ENCODE peak calls at places on chromosomes 6 and 20, in eight cellular contexts. J is uterus, X is keratinocyte, H is adrenal gland, V is osteocyte, N is epithelial cell of proximal tubule, E is ascending aorta, Q is dorsolateral prefrontal cortex. M is an unnamed sample.

GRCh38 chr6:33204415-33205171 is at the start of gene HSD17B8:
- DNase-seq in E (peak), H (peak), Q (peak), X (no peak), V (peak), N (no peak), J (peak), M (peak)

GRCh38 chr6:38012573-38012972 is 193.0 kb downstream of the ZFAND3 start:
- DNase-seq in V (no peak), H (no peak), J (no peak), Q (no peak), X (no peak), N (no peak), E (no peak), M (peak)

GRCh38 chr6:42049116-42049809 is 1.1 kb upstream of the TAF8 start:
- DNase-seq in V (no peak), H (peak), X (no peak), E (no peak), J (peak), Q (no peak), N (no peak), M (peak)

GRCh38 chr6:37244430-37245310 is 12.9 kb upstream of the TBC1D22B start:
- DNase-seq in X (peak), N (peak), H (peak), V (peak), J (peak), Q (no peak), E (peak), M (no peak)

GRCh38 chr6:134577998-134578397 is 260.1 kb upstream of the SGK1 start:
- DNase-seq in Q (no peak), E (no peak), V (no peak), N (no peak), J (no peak), X (no peak), H (no peak), M (no peak)

GRCh38 chr6:8556370-8557018 is 121.1 kb upstream of the SLC35B3 start:
- DNase-seq in H (no peak), V (no peak), Q (no peak), J (no peak), X (peak), E (no peak), N (peak), M (no peak)

GRCh38 chr20:53355790-53356189 is 237.8 kb downstream of the ZNF217 start:
- DNase-seq in X (no peak), N (no peak), V (no peak), Q (no peak), E (no peak), H (no peak), J (no peak), M (no peak)

GRCh38 chr6:37013516-37014491 is 8.3 kb downstream of the FGD2 start:
- DNase-seq in E (no peak), X (no peak), H (no peak), J (no peak), V (no peak), N (no peak), Q (no peak), M (no peak)

GRCh38 chr6:90101403-90101802 is 195.2 kb downstream of the BACH2 start:
- DNase-seq in V (no peak), E (no peak), X (no peak), J (no peak), H (no peak), Q (no peak), N (no peak), M (no peak)

GRCh38 chr6:20212392-20213111 is at the start of gene MBOAT1:
- DNase-seq in V (peak), N (no peak), E (peak), H (peak), X (peak), J (peak), Q (peak), M (peak)

GRCh38 chr6:123316733-123317323 is 319.9 kb downstream of the TRDN start:
- DNase-seq in J (no peak), X (no peak), V (no peak), E (no peak), Q (no peak), N (no peak), H (no peak), M (no peak)
- TF ChIP-seq CTCF in J (no peak), X (no peak), V (peak), E (peak), Q (peak), N (no peak), H (peak), M (peak)

DNA sequence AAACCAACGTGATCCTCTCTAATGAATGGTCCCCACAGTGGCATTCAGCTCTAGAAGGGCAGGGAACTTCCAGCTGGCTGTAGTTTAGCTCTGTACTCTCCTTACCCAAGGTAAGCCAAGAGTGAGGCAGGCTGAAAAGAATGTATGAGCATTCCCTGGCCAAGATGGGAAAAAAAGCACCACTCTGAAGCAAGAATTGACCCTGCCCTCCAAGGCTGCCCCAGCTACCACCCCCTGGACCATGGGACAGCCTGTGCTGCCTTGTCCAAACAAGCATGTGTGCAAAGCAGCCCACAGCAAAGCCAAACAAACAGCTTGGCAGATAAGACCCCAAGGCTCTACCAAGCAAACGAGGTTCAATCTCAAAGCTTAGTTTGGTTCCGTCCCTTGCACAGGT is 73.9 kb downstream of the GFOD1 start:
- DNase-seq in E (peak), N (peak), V (no peak), J (no peak), X (no peak), H (no peak), Q (no peak), M (no peak)
- TF ChIP-seq CTCF in E (no peak), N (no peak), V (no peak), J (no peak), X (no peak), H (no peak), Q (no peak), M (no peak)

DNA sequence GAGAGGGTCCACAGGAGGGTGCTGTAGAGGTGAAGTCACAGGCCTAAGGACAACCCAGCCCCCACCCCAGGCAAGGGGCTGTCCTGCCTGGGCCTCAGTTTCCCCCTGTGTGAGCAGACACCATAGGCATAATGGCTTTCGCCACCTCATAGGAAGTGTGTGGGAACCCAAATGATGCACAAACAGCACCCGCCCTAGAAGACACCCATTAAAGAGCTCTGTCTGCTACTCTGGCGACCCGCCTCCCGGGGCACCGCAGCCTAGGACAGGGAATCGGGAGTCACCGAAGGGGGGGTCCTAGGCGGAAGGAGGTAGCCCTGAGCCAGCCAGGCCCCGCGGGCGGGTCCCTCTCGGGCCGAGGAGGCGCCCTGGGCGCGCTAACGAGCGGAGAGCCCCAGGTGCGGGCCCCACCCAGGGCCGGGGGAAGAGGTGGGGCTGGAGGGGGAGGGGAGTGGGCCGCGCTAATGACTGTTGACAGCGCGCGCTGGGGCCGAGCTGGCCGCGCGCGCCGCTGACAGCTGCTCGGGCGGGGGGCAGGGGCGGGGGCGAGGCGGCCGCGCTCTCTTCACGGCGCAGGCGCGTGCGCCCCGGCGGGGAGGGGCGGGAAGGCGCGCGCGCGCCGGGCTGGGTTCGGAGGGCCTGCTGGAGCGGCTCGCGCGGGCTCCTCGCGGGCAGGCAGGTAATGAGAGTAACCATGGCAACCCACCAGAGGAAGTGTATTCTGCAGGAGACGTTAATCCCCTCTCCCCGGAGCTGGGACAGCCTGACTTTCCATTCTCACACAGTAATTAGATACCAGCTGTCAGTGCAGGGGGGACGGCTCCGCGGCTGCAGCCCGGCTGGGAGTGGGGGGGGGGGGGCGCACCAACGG is 48.9 kb downstream of the NOL4L start:
- DNase-seq in H (no peak), V (no peak), J (no peak), N (no peak), Q (peak), E (no peak), X (no peak), M (peak)
- TF ChIP-seq CTCF in H (no peak), V (no peak), J (no peak), N (no peak), Q (no peak), E (no peak), X (no peak), M (no peak)

DNA sequence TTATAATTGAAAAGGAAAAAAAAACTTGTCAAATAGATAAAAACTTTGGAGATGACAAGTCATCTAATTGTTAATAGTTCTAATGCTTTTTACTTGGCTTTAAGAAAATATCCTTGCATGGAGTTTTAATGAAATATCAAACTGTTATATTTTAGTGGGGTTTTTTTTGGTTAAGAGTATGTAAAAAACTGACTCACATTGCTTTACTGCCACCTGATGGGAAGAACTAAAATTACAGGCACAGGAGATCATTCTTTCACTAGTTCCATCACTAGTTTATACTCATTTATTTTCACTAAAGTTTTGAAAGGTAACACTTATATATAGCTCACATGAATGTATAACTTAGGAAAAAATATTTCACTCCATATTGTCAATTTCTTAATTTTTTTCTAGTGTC is 309.1 kb downstream of the LMBRD1 start:
- DNase-seq in N (no peak), H (no peak), J (no peak), Q (no peak), X (no peak), V (no peak), E (no peak), M (no peak)
- TF ChIP-seq CTCF in N (no peak), H (no peak), J (no peak), Q (no peak), X (peak), V (peak), E (no peak), M (peak)

DNA sequence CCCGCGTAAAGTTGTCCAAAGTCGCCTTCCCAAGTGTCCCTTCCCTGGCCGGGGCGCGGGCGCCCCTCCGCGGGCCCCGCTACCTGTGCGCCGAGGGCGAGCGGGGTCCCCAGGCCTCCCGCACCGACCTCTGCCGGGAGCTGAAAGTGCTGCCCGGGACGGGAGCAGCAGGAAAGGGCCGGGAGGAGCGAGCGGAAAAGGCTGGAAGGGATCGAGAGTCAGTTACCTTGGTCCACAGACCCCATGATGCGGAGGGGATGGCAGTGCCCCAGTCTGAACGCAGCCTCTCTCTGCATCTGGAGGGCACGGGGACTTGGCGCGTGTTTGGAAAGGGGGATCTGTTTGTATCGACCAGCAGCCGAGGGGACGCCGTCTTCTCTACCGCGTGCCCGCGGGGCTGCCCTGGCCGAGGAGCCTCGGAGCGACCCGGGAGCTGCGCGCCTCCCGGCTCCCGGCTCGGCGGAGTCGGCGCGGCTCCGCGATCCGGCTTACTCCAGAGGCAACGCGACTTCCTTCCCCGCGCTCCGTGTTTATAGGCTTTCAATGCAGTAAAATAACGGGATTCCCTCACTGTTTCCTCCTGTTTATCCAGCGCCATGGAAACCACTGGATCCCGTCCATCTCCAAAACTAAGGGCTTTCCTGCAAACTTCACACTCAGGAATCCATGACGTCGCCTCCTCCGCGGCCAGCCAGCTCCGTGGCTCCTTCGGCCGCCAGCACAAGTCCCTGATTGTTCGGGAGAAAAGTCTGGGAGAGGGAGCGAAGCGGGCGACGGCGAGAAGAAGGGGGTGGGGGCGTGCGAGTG is 20.0 kb upstream of the NFATC2 start:
- DNase-seq in V (peak), X (no peak), J (peak), N (peak), H (peak), E (peak), Q (no peak), M (peak)
- TF ChIP-seq CTCF in V (peak), X (no peak), J (peak), N (peak), H (no peak), E (peak), Q (no peak), M (no peak)

GRCh38 chr6:78868124-78868523 is 773 bp downstream of the IRAK1BP1 start:
- DNase-seq in Q (no peak), N (no peak), X (no peak), V (no peak), H (no peak), E (no peak), J (no peak), M (no peak)
- TF ChIP-seq CTCF in Q (no peak), N (no peak), X (no peak), V (no peak), H (no peak), E (no peak), J (no peak), M (no peak)